ENCODE peak calls at places on chromosome 1, in six cellular contexts. One of them, this sample, is unnamed.

GRCh38 chr1:54335396-54336056 is 70.7 kb downstream of the SSBP3 start:
- DNase-seq in left ventricle myocardium inferior: peak; percentile 58
- DNase-seq in D721Med: no peak
- DNase-seq in brain microvascular endothelial cell: peak; percentile 83
- DNase-seq in HFFc6: peak; percentile 90
- DNase-seq in mammary epithelial cell: peak; percentile 54
- DNase-seq in this sample: no peak

GRCh38 chr1:51768971-51769601 is 109.4 kb downstream of the NRDC start:
- DNase-seq in left ventricle myocardium inferior: no peak
- DNase-seq in D721Med: peak; percentile 19
- DNase-seq in brain microvascular endothelial cell: peak; percentile 51
- DNase-seq in HFFc6: peak; percentile 61
- DNase-seq in mammary epithelial cell: peak; percentile 37
- DNase-seq in this sample: peak; percentile 13

GRCh38 chr1:61132176-61133047 is 50.1 kb downstream of the NFIA start:
- DNase-seq in left ventricle myocardium inferior: no peak
- DNase-seq in D721Med: no peak
- DNase-seq in brain microvascular endothelial cell: peak; percentile 44
- DNase-seq in HFFc6: peak; percentile 17
- DNase-seq in mammary epithelial cell: peak; percentile 30
- DNase-seq in this sample: peak; percentile 25

GRCh38 chr1:231232870-231233734 is 7.9 kb upstream of the GNPAT start:
- DNase-seq in left ventricle myocardium inferior: no peak
- DNase-seq in D721Med: no peak
- DNase-seq in brain microvascular endothelial cell: no peak
- DNase-seq in HFFc6: no peak
- DNase-seq in mammary epithelial cell: no peak
- DNase-seq in this sample: no peak

GRCh38 chr1:80882552-80882951 is 918.2 kb upstream of the ADGRL2 start:
- DNase-seq in left ventricle myocardium inferior: no peak
- DNase-seq in D721Med: no peak
- DNase-seq in brain microvascular endothelial cell: peak; percentile 59
- DNase-seq in HFFc6: no peak
- DNase-seq in mammary epithelial cell: peak; percentile 22
- DNase-seq in this sample: peak; percentile 51

GRCh38 chr1:234955107-234955731 is 173.4 kb downstream of the TOMM20 start:
- DNase-seq in left ventricle myocardium inferior: peak; percentile 81
- DNase-seq in D721Med: no peak
- DNase-seq in brain microvascular endothelial cell: no peak
- DNase-seq in HFFc6: no peak
- DNase-seq in mammary epithelial cell: no peak
- DNase-seq in this sample: no peak

GRCh38 chr1:51567653-51568052 is 48.6 kb upstream of the EPS15 start:
- DNase-seq in left ventricle myocardium inferior: no peak
- DNase-seq in D721Med: no peak
- DNase-seq in brain microvascular endothelial cell: peak; percentile 64
- DNase-seq in HFFc6: peak; percentile 95
- DNase-seq in mammary epithelial cell: peak; percentile 82
- DNase-seq in this sample: peak; percentile 23

GRCh38 chr1:152112101-152112884 is 3.0 kb downstream of the TCHH start:
- DNase-seq in left ventricle myocardium inferior: no peak
- DNase-seq in D721Med: no peak
- DNase-seq in brain microvascular endothelial cell: no peak
- DNase-seq in HFFc6: no peak
- DNase-seq in mammary epithelial cell: peak; percentile 31
- DNase-seq in this sample: no peak

GRCh38 chr1:3352084-3352951 is 102.1 kb upstream of the ARHGEF16 start:
- DNase-seq in left ventricle myocardium inferior: no peak
- DNase-seq in D721Med: no peak
- DNase-seq in brain microvascular endothelial cell: peak; percentile 82
- DNase-seq in HFFc6: peak; percentile 32
- DNase-seq in mammary epithelial cell: no peak
- DNase-seq in this sample: no peak

GRCh38 chr1:43447891-43448708 is 5.6 kb downstream of the HYI start:
- DNase-seq in left ventricle myocardium inferior: no peak
- DNase-seq in D721Med: no peak
- DNase-seq in brain microvascular endothelial cell: no peak
- DNase-seq in HFFc6: no peak
- DNase-seq in mammary epithelial cell: no peak
- DNase-seq in this sample: no peak

GRCh38 chr1:161119379-161120061 is 1.6 kb downstream of the NIT1 start:
- DNase-seq in left ventricle myocardium inferior: no peak
- DNase-seq in D721Med: no peak
- DNase-seq in brain microvascular endothelial cell: peak; percentile 79
- DNase-seq in HFFc6: peak; percentile 73
- DNase-seq in mammary epithelial cell: peak; percentile 87
- DNase-seq in this sample: peak; percentile 36

GRCh38 chr1:192559115-192560006 is 16.2 kb upstream of the RGS1 start:
- DNase-seq in left ventricle myocardium inferior: no peak
- DNase-seq in D721Med: no peak
- DNase-seq in brain microvascular endothelial cell: peak; percentile 95
- DNase-seq in HFFc6: peak; percentile 98
- DNase-seq in mammary epithelial cell: peak; percentile 71
- DNase-seq in this sample: no peak

GRCh38 chr1:16183765-16184556 is 28.1 kb upstream of the EPHA2 start:
- DNase-seq in left ventricle myocardium inferior: no peak
- DNase-seq in D721Med: no peak
- DNase-seq in brain microvascular endothelial cell: no peak
- DNase-seq in HFFc6: no peak
- DNase-seq in mammary epithelial cell: no peak
- DNase-seq in this sample: no peak

GRCh38 chr1:38567401-38567800 is 292.2 kb downstream of the RRAGC start:
- DNase-seq in left ventricle myocardium inferior: no peak
- DNase-seq in D721Med: no peak
- DNase-seq in brain microvascular endothelial cell: no peak
- DNase-seq in HFFc6: no peak
- DNase-seq in mammary epithelial cell: no peak
- DNase-seq in this sample: no peak

GRCh38 chr1:211345719-211346118 is 19.1 kb downstream of the TRAF5 start:
- DNase-seq in left ventricle myocardium inferior: no peak
- DNase-seq in D721Med: no peak
- DNase-seq in brain microvascular endothelial cell: no peak
- DNase-seq in HFFc6: no peak
- DNase-seq in mammary epithelial cell: no peak
- DNase-seq in this sample: no peak

GRCh38 chr1:221779771-221780170 is 37.9 kb upstream of the DUSP10 start:
- DNase-seq in left ventricle myocardium inferior: no peak
- DNase-seq in D721Med: no peak
- DNase-seq in brain microvascular endothelial cell: no peak
- DNase-seq in HFFc6: no peak
- DNase-seq in mammary epithelial cell: no peak
- DNase-seq in this sample: no peak
- TF ChIP-seq CTCF in left ventricle myocardium inferior: no peak
- TF ChIP-seq CTCF in D721Med: no peak
- TF ChIP-seq CTCF in brain microvascular endothelial cell: no peak
- TF ChIP-seq CTCF in HFFc6: no peak
- TF ChIP-seq CTCF in mammary epithelial cell: no peak
- TF ChIP-seq CTCF in this sample: no peak

DNA sequence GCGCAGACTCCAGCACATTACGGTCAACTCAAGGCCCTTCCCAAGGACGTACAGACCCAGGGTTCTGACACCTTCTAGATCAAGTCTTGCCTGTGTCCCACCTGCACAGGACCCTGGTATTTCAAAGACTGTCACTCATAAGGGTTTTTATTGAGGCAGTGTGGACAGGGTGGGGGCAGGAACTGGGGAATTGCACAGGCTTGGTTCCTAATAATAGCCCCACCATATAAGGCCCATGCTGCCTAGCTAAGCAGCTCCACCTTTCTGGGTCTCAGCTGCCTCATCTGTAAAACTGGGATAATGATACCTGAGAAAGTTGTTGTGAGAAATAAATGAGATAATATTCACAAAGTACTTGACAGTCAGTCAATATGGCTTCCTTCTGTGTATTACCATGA is 55.3 kb upstream of the PUM1 start:
- DNase-seq in left ventricle myocardium inferior: no peak
- DNase-seq in D721Med: no peak
- DNase-seq in brain microvascular endothelial cell: no peak
- DNase-seq in HFFc6: no peak
- DNase-seq in mammary epithelial cell: no peak
- DNase-seq in this sample: no peak
- TF ChIP-seq CTCF in left ventricle myocardium inferior: no peak
- TF ChIP-seq CTCF in D721Med: no peak
- TF ChIP-seq CTCF in brain microvascular endothelial cell: no peak
- TF ChIP-seq CTCF in HFFc6: no peak
- TF ChIP-seq CTCF in mammary epithelial cell: no peak
- TF ChIP-seq CTCF in this sample: no peak

DNA sequence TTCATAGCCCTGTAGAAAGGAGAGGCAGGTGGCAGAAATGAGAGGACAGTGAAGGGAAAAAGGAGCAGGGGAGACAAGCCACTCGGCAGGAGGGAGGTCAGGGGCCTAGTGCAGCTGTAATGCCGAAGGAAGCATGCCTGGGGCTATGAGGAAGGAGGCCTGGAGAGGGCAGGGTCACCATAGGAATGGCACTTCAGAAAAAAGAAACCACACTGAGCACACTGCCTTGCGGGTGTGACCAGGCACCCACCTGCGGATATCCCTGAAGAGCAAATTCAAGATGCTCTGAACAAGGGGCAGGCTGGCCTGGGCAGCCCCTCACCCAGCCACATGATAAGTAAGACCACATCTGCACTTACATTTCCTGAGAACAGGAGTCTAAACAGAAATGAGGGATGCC is 104.7 kb downstream of the JAK1 start:
- DNase-seq in left ventricle myocardium inferior: no peak
- DNase-seq in D721Med: no peak
- DNase-seq in brain microvascular endothelial cell: no peak
- DNase-seq in HFFc6: peak; percentile 13
- DNase-seq in mammary epithelial cell: no peak
- DNase-seq in this sample: peak; percentile 34
- TF ChIP-seq CTCF in left ventricle myocardium inferior: peak; percentile 54
- TF ChIP-seq CTCF in D721Med: no peak
- TF ChIP-seq CTCF in brain microvascular endothelial cell: peak; percentile 52
- TF ChIP-seq CTCF in HFFc6: peak; percentile 46
- TF ChIP-seq CTCF in mammary epithelial cell: no peak
- TF ChIP-seq CTCF in this sample: no peak

DNA sequence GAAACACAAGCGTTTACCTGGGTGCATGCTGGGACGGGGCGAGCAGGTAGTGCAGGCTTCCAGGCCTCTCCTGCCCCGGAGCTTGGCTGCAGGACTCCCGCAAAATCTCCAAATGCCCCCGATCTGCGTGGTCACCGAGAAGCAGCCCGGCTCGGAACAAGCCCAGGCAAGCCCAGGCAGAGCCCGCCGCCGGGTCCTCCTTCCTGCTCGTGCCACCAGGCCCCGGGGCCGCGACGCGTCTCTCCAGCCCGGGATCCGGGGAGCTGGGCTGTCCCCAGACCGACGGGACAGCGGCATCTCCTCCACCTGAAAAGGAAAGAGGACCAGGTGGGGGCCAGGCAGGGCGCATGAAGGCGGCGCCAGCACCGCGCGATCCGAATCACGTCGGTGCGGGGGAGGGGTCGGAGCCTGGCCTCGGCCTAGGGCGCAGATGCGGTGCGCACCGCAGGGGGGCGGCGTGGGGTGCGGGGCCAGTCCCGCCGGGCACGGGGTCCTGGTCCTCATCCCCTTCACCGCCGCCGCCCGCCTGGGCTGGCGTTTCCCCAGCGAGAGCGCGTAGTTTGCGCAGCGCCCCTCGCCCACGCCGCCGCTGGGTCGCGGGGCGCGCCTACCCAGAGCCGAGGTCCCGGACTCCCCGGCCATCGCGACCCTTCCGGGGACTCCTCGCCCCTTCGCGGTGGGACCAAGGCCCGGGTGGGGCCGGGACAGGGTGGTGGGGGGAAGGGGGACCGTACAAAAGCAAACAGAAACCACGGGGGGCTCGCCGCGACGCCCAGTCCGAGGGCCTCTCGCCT is 52.4 kb upstream of the H6PD start:
- DNase-seq in left ventricle myocardium inferior: peak; percentile 40
- DNase-seq in D721Med: no peak
- DNase-seq in brain microvascular endothelial cell: no peak
- DNase-seq in HFFc6: no peak
- DNase-seq in mammary epithelial cell: peak; percentile 73
- DNase-seq in this sample: peak; percentile 61
- TF ChIP-seq CTCF in left ventricle myocardium inferior: peak; percentile 37
- TF ChIP-seq CTCF in D721Med: no peak
- TF ChIP-seq CTCF in brain microvascular endothelial cell: no peak
- TF ChIP-seq CTCF in HFFc6: peak; percentile 64
- TF ChIP-seq CTCF in mammary epithelial cell: no peak
- TF ChIP-seq CTCF in this sample: peak; percentile 27

GRCh38 chr1:153353226-153353947 is 4.3 kb upstream of the S100A9 start:
- DNase-seq in left ventricle myocardium inferior: no peak
- DNase-seq in D721Med: peak; percentile 46
- DNase-seq in brain microvascular endothelial cell: no peak
- DNase-seq in HFFc6: peak; percentile 3
- DNase-seq in mammary epithelial cell: no peak
- DNase-seq in this sample: peak; percentile 56
- TF ChIP-seq CTCF in left ventricle myocardium inferior: peak; percentile 40
- TF ChIP-seq CTCF in D721Med: peak; percentile 33
- TF ChIP-seq CTCF in brain microvascular endothelial cell: peak; percentile 63
- TF ChIP-seq CTCF in HFFc6: peak; percentile 65
- TF ChIP-seq CTCF in mammary epithelial cell: peak; percentile 59
- TF ChIP-seq CTCF in this sample: peak; percentile 52

DNA sequence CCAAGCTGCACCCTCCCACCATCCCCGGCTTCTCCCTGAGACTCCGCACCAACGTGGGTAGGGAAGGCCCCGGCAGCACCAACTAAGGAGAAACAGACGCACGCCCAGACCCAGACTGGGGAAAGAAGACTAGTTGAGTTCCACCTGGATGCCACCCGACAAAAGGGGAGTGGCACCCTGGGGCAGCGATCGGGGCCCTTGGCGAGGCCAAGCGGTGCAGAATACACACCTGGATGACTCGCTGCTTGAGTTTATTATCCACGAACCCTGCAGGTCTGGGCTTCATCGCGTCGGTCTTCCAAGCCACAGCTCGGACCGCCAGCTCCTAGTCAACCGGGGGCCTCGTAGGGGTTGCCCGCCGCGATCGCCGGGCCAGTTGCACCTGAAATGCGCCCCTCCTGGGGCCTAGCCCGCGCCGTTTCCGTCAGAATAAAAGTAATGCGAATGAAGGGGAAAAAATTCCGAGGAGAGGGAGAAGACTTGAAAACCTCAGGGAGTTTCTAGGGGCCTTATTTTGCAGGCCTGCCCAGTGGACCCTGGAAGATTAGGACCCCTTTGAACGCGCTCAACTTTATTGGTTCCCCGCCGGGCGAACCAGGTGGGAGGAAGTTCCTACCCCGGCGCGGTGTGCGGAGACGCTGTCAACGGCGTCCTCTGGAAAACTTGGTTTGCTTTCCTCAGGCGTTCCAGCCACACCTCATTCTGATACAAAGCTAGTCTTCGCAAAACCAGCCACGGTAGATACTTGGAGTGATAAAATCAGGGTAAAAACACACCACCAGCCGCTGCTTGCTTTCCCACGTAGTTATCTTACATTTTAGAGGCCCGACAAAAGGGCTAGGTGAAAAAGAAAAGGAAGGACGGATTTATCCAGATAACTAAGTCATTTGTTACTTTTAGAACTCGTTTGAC is at the start of gene NVL:
- DNase-seq in left ventricle myocardium inferior: peak; percentile 81
- DNase-seq in D721Med: peak; percentile 84
- DNase-seq in brain microvascular endothelial cell: peak; percentile 79
- DNase-seq in HFFc6: peak; percentile 79
- DNase-seq in mammary epithelial cell: peak; percentile 89
- DNase-seq in this sample: peak; percentile 89
- TF ChIP-seq CTCF in left ventricle myocardium inferior: peak; percentile 7
- TF ChIP-seq CTCF in D721Med: no peak
- TF ChIP-seq CTCF in brain microvascular endothelial cell: no peak
- TF ChIP-seq CTCF in HFFc6: no peak
- TF ChIP-seq CTCF in mammary epithelial cell: no peak
- TF ChIP-seq CTCF in this sample: no peak